ENCODE peak calls at places on chromosomes 1 and 21, in seven cellular contexts. X, T, L, K, H, B and G are unnamed samples.

GRCh38 chr1:38221006-38221649 is 174.5 kb upstream of the POU3F1 start:
- DNase-seq in L (no peak), K (no peak), T (no peak), H (no peak), B (no peak), X (no peak), G (no peak)

GRCh38 chr21:41171210-41171609 is 3.2 kb downstream of the BACE2 start:
- DNase-seq in T (no peak), X (no peak), K (no peak), B (peak), H (peak), L (peak), G (no peak)

GRCh38 chr1:204205486-204205885 is 8.3 kb downstream of the GOLT1A start:
- DNase-seq in B (no peak), L (no peak), H (no peak), T (no peak), X (no peak), K (no peak), G (no peak)

GRCh38 chr1:193176788-193177187 is 9.6 kb downstream of the B3GALT2 start:
- DNase-seq in X (no peak), H (no peak), B (no peak), T (no peak), L (no peak), K (no peak), G (no peak)

GRCh38 chr1:173009597-173009996 is 41.1 kb downstream of the TNFSF18 start:
- DNase-seq in T (no peak), B (no peak), L (peak), H (no peak), K (no peak), X (no peak), G (no peak)

GRCh38 chr1:212666116-212666775 is 33.4 kb downstream of the BATF3 start:
- DNase-seq in X (no peak), H (no peak), B (no peak), T (no peak), K (no peak), L (no peak), G (no peak)

GRCh38 chr1:204072951-204073836 is at the start of gene SOX13:
- DNase-seq in X (no peak), B (peak), T (peak), L (peak), H (peak), K (peak), G (peak)

GRCh38 chr1:187999973-188000372 is 1171.2 kb downstream of the PLA2G4A start:
- DNase-seq in K (no peak), B (no peak), L (no peak), T (no peak), X (no peak), H (no peak), G (no peak)

GRCh38 chr1:229271448-229272120 is 673 bp downstream of the RAB4A start:
- DNase-seq in K (no peak), H (no peak), X (no peak), T (peak), L (peak), B (peak), G (no peak)

GRCh38 chr1:167666416-167666815 is 36.4 kb downstream of the RCSD1 start:
- DNase-seq in H (no peak), T (no peak), B (no peak), K (no peak), X (no peak), L (no peak), G (no peak)

GRCh38 chr1:225816643-225817538 is 7.0 kb downstream of the EPHX1 start:
- DNase-seq in X (no peak), T (peak), K (no peak), L (peak), B (peak), H (peak), G (no peak)

GRCh38 chr1:156496211-156496761 is 4.3 kb downstream of the MEF2D start:
- DNase-seq in K (peak), B (peak), T (no peak), X (no peak), L (no peak), H (peak), G (no peak)

GRCh38 chr1:96130432-96130831 is 591.2 kb upstream of the PTBP2 start:
- DNase-seq in X (no peak), H (no peak), K (no peak), B (no peak), T (no peak), L (no peak), G (no peak)

GRCh38 chr1:1367238-1367796 is 7.7 kb downstream of the AURKAIP1 start:
- DNase-seq in T (no peak), X (no peak), K (no peak), B (no peak), H (no peak), L (no peak), G (no peak)

GRCh38 chr1:201985355-201985754 is 2.9 kb downstream of the RNPEP start:
- DNase-seq in K (no peak), X (no peak), L (no peak), T (no peak), H (no peak), B (no peak), G (no peak)

GRCh38 chr1:54474500-54475235 is 68.5 kb upstream of the SSBP3 start:
- DNase-seq in B (peak), L (no peak), K (no peak), H (no peak), X (no peak), T (peak), G (no peak)

GRCh38 chr1:46522184-46522968 is 29.1 kb downstream of the KNCN start:
- DNase-seq in K (no peak), T (no peak), H (peak), L (no peak), B (peak), X (no peak), G (peak)

GRCh38 chr1:209688746-209689234 is 13.6 kb downstream of the G0S2 start:
- DNase-seq in B (no peak), T (no peak), K (no peak), L (no peak), H (no peak), X (no peak), G (no peak)

GRCh38 chr1:205279986-205280385 is 41.6 kb downstream of the NUAK2 start:
- DNase-seq in T (no peak), B (peak), H (no peak), X (no peak), K (no peak), L (no peak), G (no peak)

GRCh38 chr1:52877554-52877953 is 35.0 kb downstream of the ZYG11A start:
- DNase-seq in K (no peak), T (no peak), L (no peak), B (no peak), H (no peak), X (no peak), G (no peak)

GRCh38 chr1:77639056-77639455 is 43.4 kb downstream of the ZZZ3 start:
- DNase-seq in B (no peak), L (peak), T (no peak), X (no peak), K (no peak), H (no peak), G (no peak)

GRCh38 chr1:110048240-110048639 is 13.8 kb downstream of the STRIP1 start:
- DNase-seq in K (no peak), H (no peak), B (no peak), T (no peak), L (no peak), X (no peak), G (no peak)

GRCh38 chr1:154327466-154328317 is 2.4 kb downstream of the ATP8B2 start:
- DNase-seq in B (peak), H (no peak), K (peak), L (peak), X (no peak), T (no peak), G (no peak)

GRCh38 chr1:204915856-204916485 is 45.3 kb downstream of the NFASC start:
- DNase-seq in B (peak), L (no peak), H (no peak), T (no peak), X (no peak), K (no peak), G (no peak)

GRCh38 chr1:37238376-37239224 is 204.3 kb upstream of the GRIK3 start:
- DNase-seq in X (no peak), B (no peak), L (no peak), T (no peak), H (no peak), K (no peak), G (no peak)

GRCh38 chr1:227905573-227906487 is 41.9 kb downstream of the WNT9A start:
- DNase-seq in K (no peak), X (no peak), H (no peak), T (no peak), L (no peak), B (no peak), G (no peak)

GRCh38 chr1:245177071-245177900 is 22.5 kb downstream of the KIF26B start:
- DNase-seq in B (no peak), K (no peak), L (no peak), H (no peak), T (no peak), X (no peak), G (no peak)

GRCh38 chr21:24050233-24050632 is 1557.0 kb downstream of the MRPL39 start:
- DNase-seq in K (no peak), H (no peak), X (no peak), B (no peak), L (no peak), T (no peak), G (no peak)